ENCODE peak calls at places on chromosomes 5 and 9, in nine cellular contexts. One of them, this sample, is unnamed.

GRCh38 chr5:60652206-60652605 is 47.8 kb downstream of the DEPDC1B start:
- DNase-seq in spleen: no peak
- DNase-seq in stimulated activated CD8-positive, alpha-beta memory T cell treated with anti-CD3 and anti-CD28 coated beads, Interleukin-15, amount 100 ng/mL, for 24 hours: no peak
- DNase-seq in adrenal gland: no peak
- DNase-seq in AG10803: peak
- DNase-seq in HFFc6: peak
- DNase-seq in central memory CD8-positive, alpha-beta T cell: no peak
- DNase-seq in GM19239: no peak
- DNase-seq in T-helper 9 cell: no peak
- DNase-seq in this sample: no peak

GRCh38 chr5:40481226-40481625 is 198.5 kb upstream of the PTGER4 start:
- DNase-seq in spleen: no peak
- DNase-seq in stimulated activated CD8-positive, alpha-beta memory T cell treated with anti-CD3 and anti-CD28 coated beads, Interleukin-15, amount 100 ng/mL, for 24 hours: no peak
- DNase-seq in adrenal gland: no peak
- DNase-seq in AG10803: no peak
- DNase-seq in HFFc6: peak
- DNase-seq in central memory CD8-positive, alpha-beta T cell: no peak
- DNase-seq in GM19239: no peak
- DNase-seq in T-helper 9 cell: no peak
- DNase-seq in this sample: no peak

GRCh38 chr5:98458004-98458403 is 315.5 kb upstream of the RGMB start:
- DNase-seq in spleen: no peak
- DNase-seq in stimulated activated CD8-positive, alpha-beta memory T cell treated with anti-CD3 and anti-CD28 coated beads, Interleukin-15, amount 100 ng/mL, for 24 hours: no peak
- DNase-seq in adrenal gland: no peak
- DNase-seq in AG10803: peak
- DNase-seq in HFFc6: peak
- DNase-seq in central memory CD8-positive, alpha-beta T cell: no peak
- DNase-seq in GM19239: no peak
- DNase-seq in T-helper 9 cell: no peak
- DNase-seq in this sample: no peak

GRCh38 chr5:66436721-66437120 is 159.5 kb upstream of the MAST4 start:
- DNase-seq in spleen: no peak
- DNase-seq in stimulated activated CD8-positive, alpha-beta memory T cell treated with anti-CD3 and anti-CD28 coated beads, Interleukin-15, amount 100 ng/mL, for 24 hours: no peak
- DNase-seq in adrenal gland: no peak
- DNase-seq in AG10803: no peak
- DNase-seq in HFFc6: no peak
- DNase-seq in central memory CD8-positive, alpha-beta T cell: no peak
- DNase-seq in GM19239: no peak
- DNase-seq in T-helper 9 cell: no peak
- DNase-seq in this sample: no peak

GRCh38 chr5:140926211-140926902 is at the start of gene PCDHAC1:
- DNase-seq in spleen: peak
- DNase-seq in stimulated activated CD8-positive, alpha-beta memory T cell treated with anti-CD3 and anti-CD28 coated beads, Interleukin-15, amount 100 ng/mL, for 24 hours: no peak
- DNase-seq in adrenal gland: peak
- DNase-seq in AG10803: peak
- DNase-seq in HFFc6: no peak
- DNase-seq in central memory CD8-positive, alpha-beta T cell: no peak
- DNase-seq in GM19239: no peak
- DNase-seq in T-helper 9 cell: peak
- DNase-seq in this sample: peak

GRCh38 chr5:53478411-53479044 is 1.9 kb upstream of the FST start:
- DNase-seq in spleen: peak
- DNase-seq in stimulated activated CD8-positive, alpha-beta memory T cell treated with anti-CD3 and anti-CD28 coated beads, Interleukin-15, amount 100 ng/mL, for 24 hours: no peak
- DNase-seq in adrenal gland: peak
- DNase-seq in AG10803: peak
- DNase-seq in HFFc6: peak
- DNase-seq in central memory CD8-positive, alpha-beta T cell: no peak
- DNase-seq in GM19239: peak
- DNase-seq in T-helper 9 cell: no peak
- DNase-seq in this sample: no peak

GRCh38 chr5:75275736-75276135 is 39.1 kb upstream of the ANKRD31 start:
- DNase-seq in spleen: no peak
- DNase-seq in stimulated activated CD8-positive, alpha-beta memory T cell treated with anti-CD3 and anti-CD28 coated beads, Interleukin-15, amount 100 ng/mL, for 24 hours: no peak
- DNase-seq in adrenal gland: no peak
- DNase-seq in AG10803: no peak
- DNase-seq in HFFc6: no peak
- DNase-seq in central memory CD8-positive, alpha-beta T cell: no peak
- DNase-seq in GM19239: no peak
- DNase-seq in T-helper 9 cell: no peak
- DNase-seq in this sample: no peak

GRCh38 chr5:11564716-11565115 is 339.5 kb downstream of the CTNND2 start:
- DNase-seq in spleen: no peak
- DNase-seq in stimulated activated CD8-positive, alpha-beta memory T cell treated with anti-CD3 and anti-CD28 coated beads, Interleukin-15, amount 100 ng/mL, for 24 hours: no peak
- DNase-seq in adrenal gland: no peak
- DNase-seq in AG10803: no peak
- DNase-seq in HFFc6: no peak
- DNase-seq in central memory CD8-positive, alpha-beta T cell: no peak
- DNase-seq in GM19239: no peak
- DNase-seq in T-helper 9 cell: no peak
- DNase-seq in this sample: peak

GRCh38 chr5:88944751-88945507 is 61.9 kb upstream of the MEF2C start:
- DNase-seq in spleen: no peak
- DNase-seq in stimulated activated CD8-positive, alpha-beta memory T cell treated with anti-CD3 and anti-CD28 coated beads, Interleukin-15, amount 100 ng/mL, for 24 hours: no peak
- DNase-seq in adrenal gland: no peak
- DNase-seq in AG10803: peak
- DNase-seq in HFFc6: peak
- DNase-seq in central memory CD8-positive, alpha-beta T cell: no peak
- DNase-seq in GM19239: no peak
- DNase-seq in T-helper 9 cell: no peak
- DNase-seq in this sample: no peak

GRCh38 chr5:142740903-142741302 is 29.3 kb upstream of the ARHGAP26 start:
- DNase-seq in spleen: no peak
- DNase-seq in stimulated activated CD8-positive, alpha-beta memory T cell treated with anti-CD3 and anti-CD28 coated beads, Interleukin-15, amount 100 ng/mL, for 24 hours: no peak
- DNase-seq in adrenal gland: no peak
- DNase-seq in AG10803: peak
- DNase-seq in HFFc6: no peak
- DNase-seq in central memory CD8-positive, alpha-beta T cell: no peak
- DNase-seq in GM19239: no peak
- DNase-seq in T-helper 9 cell: no peak
- DNase-seq in this sample: no peak

GRCh38 chr5:61677220-61677619 is 345.2 kb downstream of the ZSWIM6 start:
- DNase-seq in spleen: no peak
- DNase-seq in stimulated activated CD8-positive, alpha-beta memory T cell treated with anti-CD3 and anti-CD28 coated beads, Interleukin-15, amount 100 ng/mL, for 24 hours: no peak
- DNase-seq in adrenal gland: no peak
- DNase-seq in AG10803: no peak
- DNase-seq in HFFc6: no peak
- DNase-seq in central memory CD8-positive, alpha-beta T cell: no peak
- DNase-seq in GM19239: no peak
- DNase-seq in T-helper 9 cell: no peak
- DNase-seq in this sample: no peak

GRCh38 chr5:7802855-7803254 is 48.1 kb downstream of the CFAP90 start:
- DNase-seq in spleen: no peak
- DNase-seq in stimulated activated CD8-positive, alpha-beta memory T cell treated with anti-CD3 and anti-CD28 coated beads, Interleukin-15, amount 100 ng/mL, for 24 hours: no peak
- DNase-seq in adrenal gland: no peak
- DNase-seq in AG10803: peak
- DNase-seq in HFFc6: no peak
- DNase-seq in central memory CD8-positive, alpha-beta T cell: no peak
- DNase-seq in GM19239: no peak
- DNase-seq in T-helper 9 cell: no peak
- DNase-seq in this sample: no peak

GRCh38 chr5:170479484-170479883 is 24.3 kb upstream of the KCNIP1 start:
- DNase-seq in spleen: no peak
- DNase-seq in stimulated activated CD8-positive, alpha-beta memory T cell treated with anti-CD3 and anti-CD28 coated beads, Interleukin-15, amount 100 ng/mL, for 24 hours: no peak
- DNase-seq in adrenal gland: no peak
- DNase-seq in AG10803: peak
- DNase-seq in HFFc6: no peak
- DNase-seq in central memory CD8-positive, alpha-beta T cell: no peak
- DNase-seq in GM19239: no peak
- DNase-seq in T-helper 9 cell: no peak
- DNase-seq in this sample: no peak

GRCh38 chr5:39117401-39117800 is 43.2 kb upstream of the RICTOR start:
- DNase-seq in spleen: no peak
- DNase-seq in stimulated activated CD8-positive, alpha-beta memory T cell treated with anti-CD3 and anti-CD28 coated beads, Interleukin-15, amount 100 ng/mL, for 24 hours: no peak
- DNase-seq in adrenal gland: no peak
- DNase-seq in AG10803: no peak
- DNase-seq in HFFc6: peak
- DNase-seq in central memory CD8-positive, alpha-beta T cell: no peak
- DNase-seq in GM19239: no peak
- DNase-seq in T-helper 9 cell: no peak
- DNase-seq in this sample: no peak

GRCh38 chr5:93621340-93621872 is 38.4 kb downstream of the NR2F1 start:
- DNase-seq in spleen: peak
- DNase-seq in stimulated activated CD8-positive, alpha-beta memory T cell treated with anti-CD3 and anti-CD28 coated beads, Interleukin-15, amount 100 ng/mL, for 24 hours: no peak
- DNase-seq in adrenal gland: peak
- DNase-seq in AG10803: peak
- DNase-seq in HFFc6: no peak
- DNase-seq in central memory CD8-positive, alpha-beta T cell: no peak
- DNase-seq in GM19239: no peak
- DNase-seq in T-helper 9 cell: no peak
- DNase-seq in this sample: peak

GRCh38 chr9:126058631-126059030 is 268.0 kb upstream of the MVB12B start:
- DNase-seq in spleen: no peak
- DNase-seq in stimulated activated CD8-positive, alpha-beta memory T cell treated with anti-CD3 and anti-CD28 coated beads, Interleukin-15, amount 100 ng/mL, for 24 hours: no peak
- DNase-seq in adrenal gland: no peak
- DNase-seq in AG10803: no peak
- DNase-seq in HFFc6: no peak
- DNase-seq in central memory CD8-positive, alpha-beta T cell: no peak
- DNase-seq in GM19239: no peak
- DNase-seq in T-helper 9 cell: no peak
- DNase-seq in this sample: no peak

GRCh38 chr9:35813434-35814105 is 1.3 kb downstream of the HINT2 start:
- DNase-seq in spleen: no peak
- DNase-seq in stimulated activated CD8-positive, alpha-beta memory T cell treated with anti-CD3 and anti-CD28 coated beads, Interleukin-15, amount 100 ng/mL, for 24 hours: no peak
- DNase-seq in adrenal gland: no peak
- DNase-seq in AG10803: peak
- DNase-seq in HFFc6: no peak
- DNase-seq in central memory CD8-positive, alpha-beta T cell: no peak
- DNase-seq in GM19239: no peak
- DNase-seq in T-helper 9 cell: no peak
- DNase-seq in this sample: no peak

GRCh38 chr9:133704711-133705181 is 33.4 kb downstream of the SARDH start:
- DNase-seq in spleen: peak
- DNase-seq in stimulated activated CD8-positive, alpha-beta memory T cell treated with anti-CD3 and anti-CD28 coated beads, Interleukin-15, amount 100 ng/mL, for 24 hours: no peak
- DNase-seq in adrenal gland: no peak
- DNase-seq in AG10803: no peak
- DNase-seq in HFFc6: no peak
- DNase-seq in central memory CD8-positive, alpha-beta T cell: no peak
- DNase-seq in GM19239: no peak
- DNase-seq in T-helper 9 cell: no peak
- DNase-seq in this sample: no peak

GRCh38 chr5:160452721-160453263 is 31.1 kb downstream of the PTTG1 start:
- DNase-seq in spleen: no peak
- DNase-seq in stimulated activated CD8-positive, alpha-beta memory T cell treated with anti-CD3 and anti-CD28 coated beads, Interleukin-15, amount 100 ng/mL, for 24 hours: no peak
- DNase-seq in adrenal gland: no peak
- DNase-seq in AG10803: no peak
- DNase-seq in HFFc6: no peak
- DNase-seq in central memory CD8-positive, alpha-beta T cell: no peak
- DNase-seq in GM19239: no peak
- DNase-seq in T-helper 9 cell: no peak
- DNase-seq in this sample: no peak

GRCh38 chr9:121567142-121568100 is 67.8 kb upstream of the GGTA1 start:
- DNase-seq in spleen: no peak
- DNase-seq in stimulated activated CD8-positive, alpha-beta memory T cell treated with anti-CD3 and anti-CD28 coated beads, Interleukin-15, amount 100 ng/mL, for 24 hours: no peak
- DNase-seq in adrenal gland: no peak
- DNase-seq in AG10803: no peak
- DNase-seq in HFFc6: no peak
- DNase-seq in central memory CD8-positive, alpha-beta T cell: no peak
- DNase-seq in GM19239: no peak
- DNase-seq in T-helper 9 cell: no peak
- DNase-seq in this sample: no peak

GRCh38 chr9:112193562-112194288 is 18.6 kb upstream of the SUSD1 start:
- DNase-seq in spleen: no peak
- DNase-seq in stimulated activated CD8-positive, alpha-beta memory T cell treated with anti-CD3 and anti-CD28 coated beads, Interleukin-15, amount 100 ng/mL, for 24 hours: no peak
- DNase-seq in adrenal gland: no peak
- DNase-seq in AG10803: no peak
- DNase-seq in HFFc6: no peak
- DNase-seq in central memory CD8-positive, alpha-beta T cell: no peak
- DNase-seq in GM19239: no peak
- DNase-seq in T-helper 9 cell: no peak
- DNase-seq in this sample: no peak

GRCh38 chr9:14452539-14452938 is 138.6 kb upstream of the NFIB start:
- DNase-seq in spleen: no peak
- DNase-seq in stimulated activated CD8-positive, alpha-beta memory T cell treated with anti-CD3 and anti-CD28 coated beads, Interleukin-15, amount 100 ng/mL, for 24 hours: no peak
- DNase-seq in adrenal gland: no peak
- DNase-seq in AG10803: no peak
- DNase-seq in HFFc6: no peak
- DNase-seq in central memory CD8-positive, alpha-beta T cell: no peak
- DNase-seq in GM19239: no peak
- DNase-seq in T-helper 9 cell: no peak
- DNase-seq in this sample: no peak

GRCh38 chr5:132008961-132009680 is 2.3 kb downstream of the ACSL6 start:
- DNase-seq in spleen: peak
- DNase-seq in stimulated activated CD8-positive, alpha-beta memory T cell treated with anti-CD3 and anti-CD28 coated beads, Interleukin-15, amount 100 ng/mL, for 24 hours: no peak
- DNase-seq in adrenal gland: peak
- DNase-seq in AG10803: no peak
- DNase-seq in HFFc6: no peak
- DNase-seq in central memory CD8-positive, alpha-beta T cell: no peak
- DNase-seq in GM19239: no peak
- DNase-seq in T-helper 9 cell: no peak
- DNase-seq in this sample: no peak

GRCh38 chr5:133842846-133843725 is 125.3 kb downstream of the C5orf15 start:
- DNase-seq in spleen: no peak
- DNase-seq in stimulated activated CD8-positive, alpha-beta memory T cell treated with anti-CD3 and anti-CD28 coated beads, Interleukin-15, amount 100 ng/mL, for 24 hours: no peak
- DNase-seq in adrenal gland: no peak
- DNase-seq in AG10803: no peak
- DNase-seq in HFFc6: no peak
- DNase-seq in central memory CD8-positive, alpha-beta T cell: no peak
- DNase-seq in GM19239: no peak
- DNase-seq in T-helper 9 cell: no peak
- DNase-seq in this sample: no peak

GRCh38 chr5:178466342-178466741 is 123.9 kb downstream of the COL23A1 start:
- DNase-seq in spleen: no peak
- DNase-seq in stimulated activated CD8-positive, alpha-beta memory T cell treated with anti-CD3 and anti-CD28 coated beads, Interleukin-15, amount 100 ng/mL, for 24 hours: no peak
- DNase-seq in adrenal gland: no peak
- DNase-seq in AG10803: no peak
- DNase-seq in HFFc6: no peak
- DNase-seq in central memory CD8-positive, alpha-beta T cell: no peak
- DNase-seq in GM19239: no peak
- DNase-seq in T-helper 9 cell: no peak
- DNase-seq in this sample: no peak

GRCh38 chr9:114412057-114412683 is 24.4 kb upstream of the AKNA start:
- DNase-seq in spleen: no peak
- DNase-seq in stimulated activated CD8-positive, alpha-beta memory T cell treated with anti-CD3 and anti-CD28 coated beads, Interleukin-15, amount 100 ng/mL, for 24 hours: no peak
- DNase-seq in adrenal gland: no peak
- DNase-seq in AG10803: no peak
- DNase-seq in HFFc6: no peak
- DNase-seq in central memory CD8-positive, alpha-beta T cell: no peak
- DNase-seq in GM19239: no peak
- DNase-seq in T-helper 9 cell: no peak
- DNase-seq in this sample: no peak

GRCh38 chr5:126023894-126024575 is 399.2 kb upstream of the GRAMD2B start:
- DNase-seq in spleen: no peak
- DNase-seq in stimulated activated CD8-positive, alpha-beta memory T cell treated with anti-CD3 and anti-CD28 coated beads, Interleukin-15, amount 100 ng/mL, for 24 hours: no peak
- DNase-seq in adrenal gland: no peak
- DNase-seq in AG10803: no peak
- DNase-seq in HFFc6: no peak
- DNase-seq in central memory CD8-positive, alpha-beta T cell: no peak
- DNase-seq in GM19239: no peak
- DNase-seq in T-helper 9 cell: no peak
- DNase-seq in this sample: no peak

GRCh38 chr5:69152731-69153130 is 14.2 kb upstream of the CCNB1 start:
- DNase-seq in spleen: no peak
- DNase-seq in stimulated activated CD8-positive, alpha-beta memory T cell treated with anti-CD3 and anti-CD28 coated beads, Interleukin-15, amount 100 ng/mL, for 24 hours: no peak
- DNase-seq in adrenal gland: no peak
- DNase-seq in AG10803: no peak
- DNase-seq in HFFc6: no peak
- DNase-seq in central memory CD8-positive, alpha-beta T cell: no peak
- DNase-seq in GM19239: no peak
- DNase-seq in T-helper 9 cell: no peak
- DNase-seq in this sample: no peak

GRCh38 chr5:173281910-173282309 is 46.3 kb downstream of the STC2 start:
- DNase-seq in spleen: no peak
- DNase-seq in stimulated activated CD8-positive, alpha-beta memory T cell treated with anti-CD3 and anti-CD28 coated beads, Interleukin-15, amount 100 ng/mL, for 24 hours: no peak
- DNase-seq in adrenal gland: no peak
- DNase-seq in AG10803: no peak
- DNase-seq in HFFc6: no peak
- DNase-seq in central memory CD8-positive, alpha-beta T cell: no peak
- DNase-seq in GM19239: no peak
- DNase-seq in T-helper 9 cell: no peak
- DNase-seq in this sample: no peak

GRCh38 chr5:173321886-173322285 is 6.3 kb downstream of the STC2 start:
- DNase-seq in spleen: no peak
- DNase-seq in stimulated activated CD8-positive, alpha-beta memory T cell treated with anti-CD3 and anti-CD28 coated beads, Interleukin-15, amount 100 ng/mL, for 24 hours: no peak
- DNase-seq in adrenal gland: no peak
- DNase-seq in AG10803: peak
- DNase-seq in HFFc6: peak
- DNase-seq in central memory CD8-positive, alpha-beta T cell: no peak
- DNase-seq in GM19239: no peak
- DNase-seq in T-helper 9 cell: no peak
- DNase-seq in this sample: no peak

GRCh38 chr9:97889941-97890557 is 32.3 kb downstream of the TRMO start:
- DNase-seq in spleen: peak
- DNase-seq in stimulated activated CD8-positive, alpha-beta memory T cell treated with anti-CD3 and anti-CD28 coated beads, Interleukin-15, amount 100 ng/mL, for 24 hours: peak
- DNase-seq in adrenal gland: peak
- DNase-seq in AG10803: no peak
- DNase-seq in HFFc6: peak
- DNase-seq in central memory CD8-positive, alpha-beta T cell: peak
- DNase-seq in GM19239: peak
- DNase-seq in T-helper 9 cell: peak
- DNase-seq in this sample: no peak